ENCODE peak calls at places on chromosomes 12 and 14, in four cellular contexts. S is cardiac fibroblast, X is ovary, T is progenitor cell of endocrine pancreas. N is an unnamed sample.

GRCh38 chr14:29941401-29941800 is 13.8 kb upstream of the PRKD1 start:
- DNase-seq in T (no peak), X (no peak), S (no peak), N (no peak)

GRCh38 chr14:29607129-29607528 is 320.5 kb downstream of the PRKD1 start:
- DNase-seq in S (no peak), X (no peak), T (no peak), N (no peak)

GRCh38 chr12:56897844-56898341 is 36.3 kb downstream of the SDR9C7 start:
- DNase-seq in X (no peak), T (no peak), S (peak; percentile 13), N (no peak)

GRCh38 chr14:64217318-64217717 is 76.9 kb downstream of the ESR2 start:
- DNase-seq in X (no peak), T (no peak), S (no peak), N (no peak)

GRCh38 chr12:95674631-95675030 is 115.9 kb downstream of the NTN4 start:
- DNase-seq in T (no peak), S (peak; percentile 78), X (no peak), N (no peak)

GRCh38 chr14:50331596-50331995 is 19.5 kb downstream of the DMAC2L start:
- DNase-seq in X (no peak), T (no peak), S (no peak), N (no peak)

GRCh38 chr12:67988600-67988999 is 647 bp upstream of the IFNG-AS1 start:
- DNase-seq in T (no peak), X (no peak), S (no peak), N (no peak)

GRCh38 chr14:58638231-58639205 is 756 bp downstream of the DACT1 start:
- DNase-seq in X (peak; percentile 38), S (peak; percentile 43), T (no peak), N (no peak)

GRCh38 chr14:100398044-100398443 is 74.9 kb downstream of the SLC25A47 start:
- DNase-seq in S (no peak), X (no peak), T (no peak), N (no peak)

GRCh38 chr14:97219356-97220017 is 422.3 kb downstream of the VRK1 start:
- DNase-seq in X (no peak), T (no peak), S (no peak), N (no peak)

GRCh38 chr14:66487159-66487558 is 988 bp downstream of the CCDC196 start:
- DNase-seq in T (no peak), X (no peak), S (no peak), N (no peak)

GRCh38 chr12:10940389-10940788 is 1.3 kb upstream of the TAS2R14 start:
- DNase-seq in X (no peak), T (no peak), S (peak; percentile 96), N (no peak)

GRCh38 chr12:49146406-49146805 is 15.2 kb upstream of the TUBA1B start:
- DNase-seq in X (no peak), T (no peak), S (no peak), N (no peak)

GRCh38 chr14:60721331-60722162 is 2.6 kb downstream of the SIX4 start:
- DNase-seq in X (peak; percentile 64), S (peak; percentile 54), T (peak; percentile 37), N (peak; percentile 43)

GRCh38 chr12:66160704-66161103 is 9.1 kb downstream of the TMBIM4 start:
- DNase-seq in T (no peak), S (no peak), X (no peak), N (no peak)

GRCh38 chr12:132686831-132687210 is 321 bp downstream of the POLE start:
- DNase-seq in T (no peak), S (no peak), X (no peak), N (no peak)

GRCh38 chr12:91072931-91073330 is 15.1 kb upstream of the KERA start:
- DNase-seq in X (no peak), T (no peak), S (no peak), N (no peak)

GRCh38 chr12:2540535-2540941 is 254.2 kb upstream of the FKBP4 start:
- DNase-seq in T (no peak), X (peak; percentile 18), S (no peak), N (no peak)

GRCh38 chr12:44709166-44709565 is 166.9 kb downstream of the NELL2 start:
- DNase-seq in S (no peak), X (no peak), T (no peak), N (no peak)

GRCh38 chr12:61504396-61505115 is 755.6 kb upstream of the USP15 start:
- DNase-seq in X (no peak), T (no peak), S (no peak), N (no peak)

GRCh38 chr14:77009014-77009413 is 19.5 kb downstream of the IRF2BPL start:
- DNase-seq in S (no peak), X (no peak), T (no peak), N (no peak)

GRCh38 chr12:26768611-26769603 is 64.1 kb downstream of the ITPR2 start:
- DNase-seq in T (no peak), S (no peak), X (no peak), N (no peak)

GRCh38 chr14:75864352-75864751 is 117.4 kb downstream of the TGFB3 start:
- DNase-seq in X (no peak), S (peak; percentile 86), T (no peak), N (no peak)

GRCh38 chr12:98955284-98955683 is 310.2 kb downstream of the APAF1 start:
- DNase-seq in X (no peak), S (peak; percentile 7), T (no peak), N (no peak)

GRCh38 chr14:73027546-73027945 is 640 bp upstream of the ZFYVE1 start:
- DNase-seq in S (no peak), X (no peak), T (no peak), N (no peak)

GRCh38 chr12:126676426-126676825 is 1590.5 kb upstream of the TMEM132C start:
- DNase-seq in T (no peak), X (no peak), S (peak; percentile 81), N (no peak)

GRCh38 chr14:24366664-24367505 is 1.1 kb upstream of the NFATC4 start:
- DNase-seq in T (peak; percentile 89), S (peak; percentile 97), X (peak; percentile 97), N (peak; percentile 100)

GRCh38 chr14:90777830-90778467 is 38.3 kb downstream of the TTC7B start:
- DNase-seq in X (no peak), S (no peak), T (no peak), N (no peak)

GRCh38 chr12:38744056-38744455 is 161.3 kb downstream of the CPNE8 start:
- DNase-seq in S (peak; percentile 74), T (no peak), X (no peak), N (no peak)

GRCh38 chr12:57240069-57240921 is 10.7 kb downstream of the STAC3 start:
- DNase-seq in X (no peak), T (no peak), S (peak; percentile 48), N (peak; percentile 71)

GRCh38 chr12:9347328-9348127 is 139.3 kb upstream of the PZP start:
- DNase-seq in X (no peak), S (peak; percentile 51), T (no peak), N (no peak)

GRCh38 chr14:93033983-93034670 is 81.6 kb downstream of the ITPK1 start:
- DNase-seq in T (no peak), S (no peak), X (no peak), N (peak; percentile 31)
- TF ChIP-seq CTCF in T (peak; percentile 36), S (peak; percentile 54), X (no peak), N (no peak)

GRCh38 chr14:68655961-68656360 is 136.9 kb downstream of the ZFP36L1 start:
- DNase-seq in X (peak; percentile 28), S (no peak), T (no peak), N (no peak)

GRCh38 chr14:68658029-68658509 is 134.8 kb downstream of the ZFP36L1 start:
- DNase-seq in X (peak; percentile 19), S (no peak), T (no peak), N (no peak)

GRCh38 chr14:68659021-68659931 is 133.6 kb downstream of the ZFP36L1 start:
- DNase-seq in X (peak; percentile 55), S (no peak), T (no peak), N (no peak)

GRCh38 chr14:68656452-68656851 is 136.4 kb downstream of the ZFP36L1 start:
- DNase-seq in S (no peak), T (no peak), X (peak; percentile 18), N (no peak)

DNA sequence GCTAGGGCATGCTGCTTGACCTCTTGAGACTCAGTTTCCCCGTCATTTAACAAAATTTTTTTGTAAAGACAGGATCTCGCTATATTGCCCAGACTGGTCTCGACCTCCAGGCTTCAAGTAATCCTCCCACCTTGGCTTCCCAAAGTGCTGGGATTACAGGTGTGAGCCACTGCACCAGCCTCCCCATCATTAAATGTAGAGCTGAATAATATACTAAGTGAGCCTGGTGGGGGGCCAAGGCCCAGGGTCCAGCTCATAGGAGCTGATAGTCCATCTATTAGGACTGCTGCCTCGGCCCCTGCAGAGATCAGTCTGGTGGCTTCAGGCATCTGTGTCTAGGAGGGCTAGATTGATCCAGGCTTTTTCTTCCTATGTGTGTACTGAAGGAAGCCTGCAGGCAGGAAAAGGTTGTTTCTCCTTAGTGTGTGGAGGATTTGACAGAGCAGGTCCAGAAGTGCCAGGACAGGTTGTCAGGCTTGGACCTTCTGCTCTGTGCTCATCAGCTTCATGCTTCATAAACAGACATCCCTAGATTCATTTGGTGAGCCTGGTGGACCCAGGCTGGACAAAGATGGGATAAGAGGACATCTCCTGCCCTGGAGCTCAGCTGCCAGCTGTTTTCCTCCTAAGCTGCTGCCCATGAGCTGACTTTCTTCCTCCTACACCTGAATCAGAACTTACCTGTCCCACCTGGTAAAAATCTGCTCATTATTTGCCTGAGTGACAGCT is 135.4 kb downstream of the ZFP36L1 start:
- DNase-seq in X (peak; percentile 14), S (no peak), T (no peak), N (no peak)
- TF ChIP-seq CTCF in X (no peak), S (no peak), T (no peak), N (no peak)

DNA sequence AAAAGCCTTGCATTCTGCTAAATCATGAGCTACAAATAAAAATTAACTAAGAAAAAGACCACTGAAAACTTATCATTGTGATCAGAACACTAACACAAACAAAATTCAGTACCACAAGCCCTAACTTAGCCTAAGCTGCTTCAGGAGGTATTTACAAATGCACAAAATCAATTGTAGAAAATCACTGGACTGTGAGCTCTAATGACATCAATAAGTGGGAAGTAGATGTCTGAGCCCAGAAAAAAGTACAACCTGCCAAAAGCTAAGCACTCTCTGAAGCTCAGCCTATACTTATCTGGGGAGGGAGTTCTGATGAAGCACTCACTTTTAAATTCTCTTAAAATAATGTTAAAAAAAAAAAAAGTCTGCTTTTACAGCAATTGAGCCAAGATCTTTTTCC is 92.9 kb downstream of the SLCO1B1 start:
- DNase-seq in S (no peak), X (no peak), T (no peak), N (no peak)
- TF ChIP-seq CTCF in S (no peak), X (no peak), T (no peak), N (no peak)

GRCh38 chr12:102811125-102811737 is 105.8 kb downstream of the PAH start:
- DNase-seq in T (peak; percentile 31), X (peak; percentile 38), S (peak; percentile 7), N (no peak)
- TF ChIP-seq CTCF in T (peak; percentile 87), X (no peak), S (peak; percentile 13), N (no peak)

DNA sequence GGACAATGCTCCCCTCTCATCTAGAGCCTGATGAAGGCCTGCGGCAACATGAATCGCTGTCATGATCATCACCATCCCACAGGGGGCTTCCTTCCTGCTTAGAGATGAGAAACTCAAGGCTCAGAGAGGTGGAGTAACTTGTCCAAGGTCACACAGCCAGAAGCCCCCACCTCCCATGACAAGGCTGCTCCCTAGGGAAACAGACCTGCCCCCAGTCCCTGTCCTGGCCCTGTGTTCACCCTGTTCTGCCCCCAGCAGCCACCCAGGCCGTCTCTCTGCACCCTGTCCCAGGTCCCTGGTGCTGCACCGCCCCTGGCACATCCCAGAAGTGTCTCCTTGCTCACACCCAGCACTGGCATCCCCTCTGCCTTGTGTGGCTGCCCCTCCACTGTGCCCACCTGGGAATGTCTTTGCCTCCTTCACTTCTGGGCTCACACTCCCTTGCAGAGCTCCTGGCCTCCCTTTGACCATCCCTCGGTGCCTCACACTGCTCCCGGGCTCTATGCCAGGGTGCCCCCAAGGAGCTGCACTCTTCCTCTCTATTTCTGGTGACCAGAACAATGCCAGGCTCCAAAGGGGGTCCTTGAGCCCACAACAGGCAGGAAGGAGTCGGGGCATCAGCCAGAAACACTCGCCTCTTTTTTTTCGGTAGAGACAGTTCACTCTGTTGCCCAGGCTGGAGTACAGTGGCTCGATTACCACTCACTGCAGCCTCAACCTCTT is 70.5 kb downstream of the BCL11B start:
- DNase-seq in T (no peak), X (no peak), S (no peak), N (no peak)
- TF ChIP-seq CTCF in T (no peak), X (no peak), S (no peak), N (no peak)